ENCODE peak calls at places on chromosomes 6 and 20, in eight cellular contexts. U is T-helper 1 cell; L is CD4-positive, alpha-beta T cell; A is brain pericyte; M is tibial artery; K is mucosa of gallbladder; S is T47D; Y is endothelial cell of umbilical vein. Q is an unnamed sample.

GRCh38 chr20:58996226-58996611 is 10.8 kb downstream of the CTSZ start:
- DNase-seq in M (no peak), A (no peak), K (no peak), L (no peak), Y (no peak), U (no peak), S (no peak), Q (no peak)

GRCh38 chr20:50980851-50981713 is 22.5 kb downstream of the MOCS3 start:
- DNase-seq in Y (peak), K (peak), U (peak), L (peak), S (peak), A (no peak), M (no peak), Q (no peak)

GRCh38 chr6:136137008-136137689 is 113.0 kb downstream of the MTFR2 start:
- DNase-seq in M (no peak), U (no peak), L (no peak), S (no peak), A (no peak), Y (no peak), K (no peak), Q (no peak)

GRCh38 chr20:43953919-43954617 is 39.4 kb downstream of the TOX2 start:
- DNase-seq in A (no peak), M (no peak), U (no peak), S (no peak), L (no peak), Y (no peak), K (no peak), Q (no peak)

GRCh38 chr20:52305843-52306242 is 114.3 kb upstream of the ZFP64 start:
- DNase-seq in Y (no peak), K (no peak), M (no peak), L (no peak), A (no peak), S (no peak), U (peak), Q (no peak)

GRCh38 chr6:152669894-152670293 is 27.8 kb upstream of the MYCT1 start:
- DNase-seq in S (peak), U (no peak), M (no peak), K (no peak), A (no peak), L (no peak), Y (peak), Q (no peak)

GRCh38 chr6:5619249-5619648 is 357.9 kb downstream of the FARS2 start:
- DNase-seq in U (peak), L (peak), S (no peak), M (no peak), A (no peak), Y (no peak), K (no peak), Q (no peak)

GRCh38 chr20:47126374-47126705 is 230.2 kb downstream of the ZMYND8 start:
- DNase-seq in S (no peak), M (no peak), Y (no peak), A (no peak), U (no peak), K (no peak), L (no peak), Q (no peak)

GRCh38 chr6:164424489-164424888 is 884.9 kb downstream of the C6orf118 start:
- DNase-seq in A (no peak), M (no peak), S (no peak), L (no peak), K (no peak), U (no peak), Y (no peak), Q (no peak)

GRCh38 chr20:20806121-20806820 is 93.8 kb upstream of the RALGAPA2 start:
- DNase-seq in M (no peak), U (no peak), S (no peak), K (no peak), Y (no peak), L (no peak), A (no peak), Q (no peak)

GRCh38 chr20:37990571-37991151 is 42.6 kb downstream of the TTI1 start:
- DNase-seq in Y (peak), S (peak), L (no peak), K (peak), A (no peak), U (peak), M (no peak), Q (no peak)

GRCh38 chr6:53543341-53544010 is 1.4 kb downstream of the GCLC start:
- DNase-seq in K (no peak), A (no peak), L (no peak), Y (no peak), S (no peak), U (no peak), M (no peak), Q (no peak)

GRCh38 chr6:165308926-165309731 is at the start of gene C6orf118:
- DNase-seq in S (peak), L (no peak), U (no peak), K (peak), A (peak), M (no peak), Y (peak), Q (peak)

GRCh38 chr20:31669876-31670275 is 32.2 kb downstream of the COX4I2 start:
- DNase-seq in A (no peak), K (no peak), M (no peak), L (no peak), U (no peak), S (no peak), Y (no peak), Q (no peak)

GRCh38 chr6:35977308-35977707 is 47.1 kb downstream of the SLC26A8 start:
- DNase-seq in K (no peak), Y (no peak), A (no peak), M (no peak), L (no peak), U (no peak), S (no peak), Q (no peak)

GRCh38 chr20:22491188-22491500 is 93.2 kb downstream of the FOXA2 start:
- DNase-seq in K (no peak), A (no peak), U (no peak), L (no peak), S (no peak), M (no peak), Y (no peak), Q (no peak)

GRCh38 chr6:136517002-136517401 is 33.2 kb downstream of the MAP7 start:
- DNase-seq in M (no peak), A (no peak), L (no peak), U (no peak), K (no peak), Y (no peak), S (no peak), Q (no peak)

GRCh38 chr20:46023999-46024398 is 5.0 kb upstream of the SLC12A5 start:
- DNase-seq in A (no peak), U (no peak), L (no peak), Y (no peak), S (no peak), K (no peak), M (no peak), Q (no peak)

GRCh38 chr6:3894535-3895302 is 45.5 kb downstream of the FAM50B start:
- DNase-seq in K (no peak), L (no peak), M (no peak), S (no peak), Y (no peak), U (no peak), A (no peak), Q (no peak)

GRCh38 chr20:2946988-2947961 is 74.0 kb downstream of the PTPRA start:
- DNase-seq in A (peak), U (peak), L (no peak), Y (no peak), S (peak), K (peak), M (no peak), Q (peak)

GRCh38 chr20:38805958-38806854 is 709 bp downstream of the PPP1R16B start:
- DNase-seq in M (no peak), Y (peak), U (peak), L (peak), A (no peak), S (no peak), K (no peak), Q (no peak)

GRCh38 chr6:107976267-107976783 is 18.3 kb upstream of the SEC63 start:
- DNase-seq in L (no peak), A (no peak), Y (no peak), M (no peak), U (no peak), K (no peak), S (no peak), Q (no peak)

GRCh38 chr6:107806675-107807074 is 17.4 kb downstream of the SCML4 start:
- DNase-seq in U (no peak), A (no peak), L (no peak), M (no peak), S (no peak), Y (no peak), K (no peak), Q (no peak)